ENCODE peak calls at places on chromosomes 13 and 19, in five cellular contexts. I, D, N, F and C are unnamed samples.

GRCh38 chr13:96218475-96218874 is 128.6 kb downstream of the HS6ST3 start:
- DNase-seq in D (no peak), F (no peak), N (no peak), I (no peak), C (no peak)

GRCh38 chr19:4800591-4801081 is 9.1 kb downstream of the FEM1A start:
- DNase-seq in D (no peak), I (no peak), N (no peak), F (no peak), C (no peak)

GRCh38 chr19:12825259-12826131 is 8.9 kb downstream of the RTBDN start:
- DNase-seq in D (peak), F (peak), I (no peak), N (no peak), C (no peak)

GRCh38 chr19:50275577-50276368 is 53.4 kb downstream of the KCNC3 start:
- DNase-seq in F (no peak), I (no peak), D (no peak), N (no peak), C (no peak)

GRCh38 chr13:110600261-110600819 is 15.0 kb upstream of the NAXD start:
- DNase-seq in I (no peak), N (no peak), D (no peak), F (no peak), C (no peak)

GRCh38 chr13:45398862-45399261 is 19.3 kb downstream of the SLC25A30 start:
- DNase-seq in N (no peak), F (no peak), D (no peak), I (no peak), C (peak)

GRCh38 chr19:43395561-43395960 is 19.1 kb upstream of the TEX101 start:
- DNase-seq in I (no peak), D (no peak), N (no peak), F (no peak), C (no peak)

GRCh38 chr19:16715613-16716012 is 4.0 kb upstream of the NWD1 start:
- DNase-seq in F (no peak), I (no peak), D (no peak), N (no peak), C (no peak)

GRCh38 chr19:14383556-14383897 is 2.3 kb downstream of the ADGRE5 start:
- DNase-seq in F (no peak), D (no peak), N (no peak), I (no peak), C (peak)

GRCh38 chr19:37932985-37933953 is 26.3 kb downstream of the SIPA1L3 start:
- DNase-seq in D (peak), N (no peak), F (no peak), I (no peak), C (no peak)

GRCh38 chr13:57345526-57345925 is 178.5 kb downstream of the PRR20E start:
- DNase-seq in N (no peak), I (no peak), F (no peak), D (no peak), C (no peak)

GRCh38 chr13:26185720-26186119 is 36.4 kb downstream of the RNF6 start:
- DNase-seq in N (no peak), I (no peak), F (no peak), D (no peak), C (no peak)

GRCh38 chr19:35318679-35319448 is 10.1 kb upstream of the CD22 start:
- DNase-seq in F (no peak), N (no peak), D (no peak), I (peak), C (no peak)

GRCh38 chr13:23087884-23088283 is 92.9 kb upstream of the SGCG start:
- DNase-seq in F (no peak), N (no peak), I (no peak), D (peak), C (no peak)

GRCh38 chr13:113991191-113991669 is 17.4 kb upstream of the C13orf46 start:
- DNase-seq in D (no peak), N (no peak), I (peak), F (no peak), C (no peak)

GRCh38 chr13:50400035-50400726 is 384.9 kb downstream of the KCNRG start:
- DNase-seq in D (no peak), F (no peak), I (peak), N (no peak), C (no peak)

GRCh38 chr19:1874554-1875185 is 10.6 kb downstream of the ABHD17A start:
- DNase-seq in N (no peak), F (peak), I (no peak), D (no peak), C (no peak)

GRCh38 chr13:109036091-109036490 is 406.7 kb downstream of the MYO16 start:
- DNase-seq in N (no peak), D (no peak), I (no peak), F (no peak), C (no peak)

GRCh38 chr19:50826492-50827240 is 3.1 kb upstream of the KLK1 start:
- DNase-seq in N (no peak), D (no peak), I (no peak), F (no peak), C (no peak)

GRCh38 chr13:71866173-71867091 is 572 bp downstream of the DACH1 start:
- DNase-seq in F (peak), I (peak), N (no peak), D (peak), C (peak)

GRCh38 chr19:55158848-55159793 is 1.6 kb upstream of the TNNI3 start:
- DNase-seq in D (no peak), I (no peak), F (no peak), N (no peak), C (no peak)

GRCh38 chr13:36088001-36088400 is 43.2 kb downstream of the DCLK1 start:
- DNase-seq in D (no peak), N (no peak), I (no peak), F (no peak), C (no peak)

GRCh38 chr13:30634838-30635237 is 17.1 kb downstream of the USPL1 start:
- DNase-seq in F (no peak), D (no peak), N (no peak), I (no peak), C (no peak)

GRCh38 chr13:113029487-113030258 is 60.7 kb downstream of the MCF2L start:
- DNase-seq in F (peak), N (peak), D (peak), I (no peak), C (peak)

GRCh38 chr19:907183-907853 is 5.7 kb downstream of the R3HDM4 start:
- DNase-seq in I (no peak), F (no peak), D (no peak), N (no peak), C (no peak)

GRCh38 chr13:52599037-52599852 is 43.0 kb upstream of the HNRNPA1L2 start:
- DNase-seq in N (no peak), I (no peak), D (no peak), F (no peak), C (no peak)

GRCh38 chr13:105139048-105139379 is 1396.4 kb downstream of the EFNB2 start:
- DNase-seq in D (no peak), F (no peak), I (no peak), N (no peak), C (no peak)

GRCh38 chr13:43354147-43354945 is 331.0 kb downstream of the DNAJC15 start:
- DNase-seq in I (no peak), F (no peak), D (no peak), N (no peak), C (no peak)

GRCh38 chr19:3451451-3451866 is 28.9 kb downstream of the SMIM24 start:
- DNase-seq in F (no peak), N (no peak), I (no peak), D (no peak), C (no peak)

GRCh38 chr19:17658666-17659065 is 29.5 kb downstream of the UNC13A start:
- DNase-seq in N (no peak), D (no peak), F (no peak), I (no peak), C (no peak)

GRCh38 chr19:283395-283794 is 7.8 kb downstream of the PLPP2 start:
- DNase-seq in I (no peak), D (no peak), F (no peak), N (no peak), C (no peak)

GRCh38 chr19:15444505-15445226 is 5.1 kb downstream of the WIZ start:
- DNase-seq in N (no peak), F (no peak), D (no peak), I (no peak), C (no peak)

GRCh38 chr13:19860884-19861655 is 2.4 kb downstream of the ZMYM5 start:
- DNase-seq in N (no peak), F (no peak), I (no peak), D (no peak), C (no peak)

GRCh38 chr19:23482829-23483228 is 87.6 kb upstream of the ZNF91 start:
- DNase-seq in F (no peak), I (no peak), D (no peak), N (no peak), C (no peak)

GRCh38 chr13:112873851-112874750 is 94.9 kb upstream of the MCF2L start:
- DNase-seq in F (peak), I (peak), N (peak), D (peak), C (peak)

GRCh38 chr19:39138221-39139211 is 12.9 kb downstream of the PAK4 start:
- DNase-seq in D (no peak), I (no peak), F (no peak), N (no peak), C (no peak)

GRCh38 chr13:98984983-98985382 is 7.1 kb upstream of the DOCK9 start:
- DNase-seq in F (no peak), D (no peak), N (no peak), I (no peak), C (no peak)